ENCODE peak calls at places on chromosomes 2 and 18, in ten cellular contexts. J, R, E, Y, K, W, S, H, U and Q are unnamed samples.

GRCh38 chr2:170815746-170816498 is 765 bp upstream of the GAD1 start:
- DNase-seq in J (peak), R (no peak), E (peak), Y (peak), K (peak), W (no peak), S (peak), H (peak), U (no peak), Q (no peak)

GRCh38 chr2:171407030-171407707 is 26.6 kb downstream of the METTL8 start:
- DNase-seq in J (no peak), R (no peak), E (no peak), Y (no peak), K (no peak), W (no peak), S (no peak), H (no peak), U (no peak), Q (no peak)

GRCh38 chr2:9952286-9952737 is 819 bp downstream of the GRHL1 start:
- DNase-seq in J (no peak), R (no peak), E (no peak), Y (no peak), K (no peak), W (no peak), S (no peak), H (no peak), U (no peak), Q (no peak)

GRCh38 chr18:2982452-2983172 is 30.3 kb downstream of the LPIN2 start:
- DNase-seq in J (no peak), R (no peak), E (peak), Y (no peak), K (no peak), W (no peak), S (no peak), H (peak), U (no peak), Q (no peak)

GRCh38 chr2:234003972-234004617 is 46.4 kb upstream of the SPP2 start:
- DNase-seq in J (no peak), R (peak), E (no peak), Y (no peak), K (peak), W (peak), S (peak), H (no peak), U (peak), Q (peak)

GRCh38 chr18:76615065-76615733 is 120.2 kb upstream of the ZNF516 start:
- DNase-seq in J (no peak), R (no peak), E (no peak), Y (no peak), K (no peak), W (no peak), S (no peak), H (no peak), U (no peak), Q (no peak)

GRCh38 chr2:120243211-120243610 is 9.4 kb upstream of the RALB start:
- DNase-seq in J (no peak), R (no peak), E (no peak), Y (peak), K (peak), W (no peak), S (peak), H (peak), U (no peak), Q (no peak)

GRCh38 chr2:191152841-191153240 is 2.0 kb upstream of the STAT4 start:
- DNase-seq in J (peak), R (no peak), E (no peak), Y (no peak), K (peak), W (no peak), S (peak), H (no peak), U (no peak), Q (no peak)

GRCh38 chr2:44746856-44747612 is 194.5 kb upstream of the SIX3 start:
- DNase-seq in J (no peak), R (no peak), E (no peak), Y (no peak), K (no peak), W (no peak), S (no peak), H (no peak), U (no peak), Q (no peak)

GRCh38 chr2:203743441-203743932 is 37.0 kb downstream of the CD28 start:
- DNase-seq in J (no peak), R (no peak), E (no peak), Y (no peak), K (peak), W (no peak), S (peak), H (no peak), U (no peak), Q (peak)

GRCh38 chr2:127081826-127082633 is 24.9 kb downstream of the BIN1 start:
- DNase-seq in J (no peak), R (peak), E (peak), Y (peak), K (peak), W (no peak), S (peak), H (peak), U (no peak), Q (no peak)

GRCh38 chr18:28581503-28582169 is 404.7 kb upstream of the CDH2 start:
- DNase-seq in J (no peak), R (no peak), E (no peak), Y (no peak), K (peak), W (no peak), S (peak), H (no peak), U (no peak), Q (no peak)

GRCh38 chr2:172098650-172099471 is 3.8 kb downstream of the DLX2 start:
- DNase-seq in J (peak), R (no peak), E (peak), Y (peak), K (peak), W (no peak), S (peak), H (no peak), U (no peak), Q (peak)

GRCh38 chr2:226649871-226650660 is 149.6 kb downstream of the IRS1 start:
- DNase-seq in J (no peak), R (peak), E (peak), Y (peak), K (peak), W (peak), S (peak), H (peak), U (peak), Q (peak)

GRCh38 chr2:150567771-150568278 is 80.4 kb upstream of the RND3 start:
- DNase-seq in J (no peak), R (no peak), E (no peak), Y (no peak), K (peak), W (no peak), S (peak), H (no peak), U (peak), Q (no peak)

GRCh38 chr18:6482198-6482977 is 67.7 kb upstream of the L3MBTL4 start:
- DNase-seq in J (peak), R (no peak), E (peak), Y (peak), K (peak), W (peak), S (peak), H (peak), U (peak), Q (peak)

GRCh38 chr2:227325824-227326195 is 759 bp downstream of the MFF start:
- DNase-seq in J (peak), R (no peak), E (peak), Y (peak), K (peak), W (peak), S (peak), H (peak), U (no peak), Q (no peak)

GRCh38 chr2:168596881-168597280 is 140.8 kb downstream of the CERS6 start:
- DNase-seq in J (no peak), R (no peak), E (no peak), Y (no peak), K (no peak), W (no peak), S (no peak), H (no peak), U (no peak), Q (no peak)

GRCh38 chr2:152518656-152519580 is 183.9 kb downstream of the FMNL2 start:
- DNase-seq in J (no peak), R (no peak), E (no peak), Y (no peak), K (no peak), W (no peak), S (peak), H (no peak), U (no peak), Q (no peak)

GRCh38 chr2:165044505-165045303 is 89.4 kb upstream of the SLC38A11 start:
- DNase-seq in J (no peak), R (no peak), E (no peak), Y (no peak), K (no peak), W (no peak), S (no peak), H (no peak), U (no peak), Q (no peak)

GRCh38 chr2:110735366-110735765 is 3.0 kb downstream of the ACOXL start:
- DNase-seq in J (no peak), R (no peak), E (no peak), Y (no peak), K (peak), W (peak), S (no peak), H (no peak), U (no peak), Q (no peak)

GRCh38 chr2:24970483-24971299 is 1.1 kb downstream of the DNAJC27 start:
- DNase-seq in J (peak), R (no peak), E (peak), Y (no peak), K (peak), W (no peak), S (peak), H (no peak), U (no peak), Q (peak)

GRCh38 chr2:227536445-227536844 is 62.2 kb upstream of the SCYGR2 start:
- DNase-seq in J (no peak), R (no peak), E (peak), Y (no peak), K (peak), W (no peak), S (peak), H (no peak), U (no peak), Q (no peak)

GRCh38 chr2:160628811-160629210 is 135.2 kb upstream of the RBMS1 start:
- DNase-seq in J (no peak), R (no peak), E (no peak), Y (no peak), K (no peak), W (no peak), S (no peak), H (no peak), U (no peak), Q (no peak)

GRCh38 chr2:159875083-159875482 is 77.1 kb upstream of the CD302 start:
- DNase-seq in J (no peak), R (no peak), E (no peak), Y (no peak), K (no peak), W (no peak), S (no peak), H (no peak), U (no peak), Q (no peak)

GRCh38 chr2:217331577-217332139 is 471.8 kb upstream of the TNP1 start:
- DNase-seq in J (peak), R (no peak), E (peak), Y (no peak), K (peak), W (no peak), S (peak), H (no peak), U (peak), Q (peak)

GRCh38 chr2:106359512-106359911 is 108.7 kb downstream of the RGPD3 start:
- DNase-seq in J (no peak), R (no peak), E (no peak), Y (no peak), K (no peak), W (no peak), S (no peak), H (no peak), U (no peak), Q (no peak)

GRCh38 chr2:133773862-133774674 is 205.8 kb upstream of the NCKAP5 start:
- DNase-seq in J (no peak), R (no peak), E (no peak), Y (no peak), K (no peak), W (no peak), S (no peak), H (no peak), U (no peak), Q (no peak)

GRCh38 chr2:85992611-85993010 is 103.8 kb upstream of the ST3GAL5 start:
- DNase-seq in J (no peak), R (no peak), E (no peak), Y (peak), K (no peak), W (no peak), S (no peak), H (no peak), U (no peak), Q (no peak)

DNA sequence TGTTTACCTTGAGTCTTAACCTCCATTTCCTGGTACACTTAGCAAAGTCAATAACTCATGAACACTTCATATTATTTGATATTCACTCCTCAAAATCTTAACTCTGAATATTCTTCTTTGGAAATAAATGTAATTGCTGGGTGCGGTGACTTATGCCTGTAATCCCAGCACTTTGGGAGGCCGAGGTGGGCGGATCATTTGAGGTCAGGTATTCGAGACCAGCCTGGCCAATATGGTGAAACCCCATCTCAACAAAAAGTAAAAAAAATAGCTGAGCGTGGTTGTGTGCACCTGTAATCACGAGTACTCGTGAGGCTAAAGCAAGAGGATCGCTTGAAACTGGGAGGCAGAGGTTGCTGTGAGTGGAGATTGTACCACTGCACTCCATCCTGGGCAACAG is 201.3 kb upstream of the DSEL start:
- DNase-seq in J (no peak), R (no peak), E (no peak), Y (no peak), K (no peak), W (no peak), S (no peak), H (no peak), U (no peak), Q (no peak)
- TF ChIP-seq CTCF in J (no peak), R (no peak), E (no peak), Y (no peak), K (no peak), W (no peak), S (no peak), H (no peak), U (no peak), Q (no peak)

DNA sequence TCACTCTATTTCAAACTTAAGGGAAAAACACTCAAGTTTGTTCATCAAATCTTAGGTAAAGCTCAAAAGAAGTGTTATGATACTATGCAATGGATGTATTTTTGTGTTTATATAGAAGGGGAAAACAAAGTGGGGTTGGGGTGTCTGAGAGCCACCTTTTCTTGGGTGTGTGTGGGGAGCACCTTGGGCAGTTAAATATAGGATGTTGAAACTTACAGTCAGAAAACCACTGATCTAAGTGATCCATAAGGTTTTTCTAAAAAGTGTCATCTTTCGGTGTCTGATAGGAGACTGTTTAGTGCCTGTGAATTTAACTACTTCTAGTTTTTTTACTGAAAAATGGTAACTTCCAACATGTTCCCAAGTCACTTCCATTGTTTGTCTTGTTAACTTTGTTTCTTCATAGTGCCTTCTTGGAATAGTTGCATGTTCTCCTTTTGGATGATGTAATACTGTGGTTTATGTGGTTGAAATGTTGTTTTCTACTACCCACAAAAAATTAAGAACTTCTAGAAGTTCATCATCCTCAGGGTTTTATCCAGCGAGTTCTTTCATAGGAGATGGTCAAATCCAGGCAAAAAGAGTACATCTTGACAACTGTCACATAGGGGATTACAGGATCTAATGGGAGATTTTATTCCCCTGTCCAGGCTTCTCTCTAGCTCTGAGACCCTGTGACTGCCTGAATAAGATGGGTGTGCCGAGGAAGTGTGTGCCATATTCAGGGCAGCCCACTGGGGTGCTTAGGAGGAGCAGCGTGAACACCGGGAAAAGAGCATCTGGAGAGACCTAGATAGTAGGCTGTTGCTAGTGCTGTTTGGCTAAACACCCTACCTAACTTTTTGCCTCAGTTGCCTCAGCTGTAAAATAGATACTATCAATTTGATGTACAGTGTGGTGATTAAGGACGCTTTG is 46.2 kb downstream of the CAB39 start:
- DNase-seq in J (no peak), R (no peak), E (no peak), Y (no peak), K (peak), W (no peak), S (peak), H (no peak), U (peak), Q (peak)
- H3K4me3 ChIP-seq in J (no peak), R (no peak), E (no peak), Y (no peak), K (no peak), W (no peak), S (no peak), H (no peak), U (no peak), Q (no peak)

GRCh38 chr18:30639361-30639760 is 403.2 kb downstream of the DSC3 start:
- DNase-seq in J (no peak), R (no peak), E (no peak), Y (no peak), K (no peak), W (no peak), S (no peak), H (no peak), U (no peak), Q (no peak)

GRCh38 chr18:30644158-30644557 is 398.4 kb downstream of the DSC3 start:
- DNase-seq in J (no peak), R (no peak), E (no peak), Y (no peak), K (no peak), W (no peak), S (no peak), H (no peak), U (no peak), Q (no peak)
- TF ChIP-seq CTCF in J (no peak), R (no peak), E (no peak), Y (no peak), K (no peak), W (no peak), S (no peak), H (no peak), U (no peak), Q (no peak)

GRCh38 chr18:9915291-9916066 is 1.7 kb downstream of the VAPA start:
- DNase-seq in J (no peak), R (no peak), E (no peak), Y (no peak), K (no peak), W (no peak), S (no peak), H (no peak), U (no peak), Q (no peak)
- H3K4me3 ChIP-seq in J (peak), R (peak), E (peak), Y (peak), K (peak), W (peak), S (peak), H (peak), U (peak), Q (peak)

DNA sequence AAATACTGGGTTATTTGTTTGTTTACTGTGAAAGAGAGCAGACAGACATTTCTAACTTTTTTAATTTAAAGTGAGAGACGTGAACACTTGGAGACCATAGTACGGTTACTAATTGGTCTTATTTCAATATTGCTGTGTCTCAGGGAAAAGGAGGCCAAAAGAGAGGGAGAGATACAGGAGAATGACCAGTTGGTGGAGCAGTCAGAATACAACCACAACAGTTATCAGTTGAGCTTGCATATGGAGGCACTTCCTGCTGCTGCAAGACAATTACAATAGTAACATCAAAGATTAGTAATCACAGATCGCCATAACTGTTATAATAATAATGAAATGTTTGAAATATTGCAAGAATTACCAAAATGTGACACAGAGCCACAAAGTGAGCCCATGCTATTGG is 58.2 kb downstream of the TWSG1 start:
- DNase-seq in J (no peak), R (no peak), E (no peak), Y (no peak), K (peak), W (no peak), S (peak), H (no peak), U (no peak), Q (no peak)
- TF ChIP-seq CTCF in J (no peak), R (no peak), E (no peak), Y (no peak), K (no peak), W (no peak), S (peak), H (no peak), U (no peak), Q (peak)